ENCODE peak calls at places on chromosome 19, in seven cellular contexts. Q is lower leg skin, I is esophagus squamous epithelium, M is adrenal gland, H is heart left ventricle, R is NB4, P is uterus. G is an unnamed sample.

GRCh38 chr19:805161-805561 is 7.9 kb downstream of the PTBP1 start:
- DNase-seq in R (no peak), I (no peak), H (no peak), P (no peak), M (no peak), Q (no peak), G (no peak)

GRCh38 chr19:50858896-50859295 is 4.2 kb downstream of the KLK3 start:
- DNase-seq in H (no peak), R (no peak), M (no peak), Q (no peak), P (no peak), I (no peak), G (no peak)

GRCh38 chr19:2247433-2248101 is 1.6 kb upstream of the AMH start:
- DNase-seq in R (no peak), Q (no peak), M (no peak), P (no peak), I (no peak), H (no peak), G (no peak)

GRCh38 chr19:10219678-10220077 is 11.5 kb downstream of the S1PR2 start:
- DNase-seq in Q (no peak), H (no peak), M (no peak), P (no peak), R (peak), I (no peak), G (peak)

GRCh38 chr19:45087531-45087930 is 5.4 kb upstream of the PPP1R37 start:
- DNase-seq in P (no peak), I (no peak), H (no peak), R (peak), M (no peak), Q (no peak), G (no peak)

GRCh38 chr19:677601-678380 is 1.6 kb downstream of the FSTL3 start:
- DNase-seq in H (no peak), P (no peak), I (no peak), M (no peak), Q (peak), R (no peak), G (no peak)

GRCh38 chr19:50759886-50760285 is 10.4 kb upstream of the GPR32 start:
- DNase-seq in P (no peak), I (no peak), R (peak), M (no peak), H (no peak), Q (no peak), G (peak)

GRCh38 chr19:42563352-42564210 is 31.1 kb downstream of the CEACAM8 start:
- DNase-seq in M (peak), R (peak), Q (no peak), I (no peak), P (no peak), H (no peak), G (peak)

GRCh38 chr19:18232540-18233223 is 6.4 kb upstream of the PDE4C start:
- DNase-seq in Q (no peak), I (no peak), P (no peak), H (no peak), M (no peak), R (no peak), G (no peak)

GRCh38 chr19:17766543-17767131 is 15.4 kb downstream of the FCHO1 start:
- DNase-seq in P (peak), I (no peak), R (no peak), Q (peak), H (peak), M (peak), G (peak)

GRCh38 chr19:2552859-2553258 is 76.9 kb downstream of the GADD45B start:
- DNase-seq in H (no peak), R (peak), Q (no peak), M (no peak), I (no peak), P (no peak), G (no peak)

GRCh38 chr19:14686411-14686810 is 3.4 kb upstream of the ZNF333 start:
- DNase-seq in I (no peak), M (no peak), Q (no peak), H (no peak), P (no peak), R (peak), G (peak)

GRCh38 chr19:11426656-11427055 is 7.5 kb upstream of the RGL3 start:
- DNase-seq in P (no peak), R (no peak), I (no peak), Q (no peak), M (no peak), H (no peak), G (no peak)

GRCh38 chr19:16673226-16673625 is 12.3 kb downstream of the TMEM38A start:
- DNase-seq in I (no peak), P (no peak), R (peak), H (no peak), Q (no peak), M (no peak), G (no peak)

GRCh38 chr19:34963531-34964406 is at the start of gene ZNF792:
- DNase-seq in M (peak), H (peak), P (peak), I (no peak), R (peak), Q (peak), G (no peak)

GRCh38 chr19:33678796-33679195 is 57.0 kb downstream of the CHST8 start:
- DNase-seq in M (peak), I (no peak), P (no peak), R (no peak), Q (peak), H (no peak), G (no peak)

GRCh38 chr19:17021793-17022590 is 4.6 kb downstream of the CPAMD8 start:
- DNase-seq in M (no peak), Q (no peak), P (no peak), R (peak), H (no peak), I (no peak), G (no peak)

GRCh38 chr19:30857966-30858490 is 485.8 kb downstream of the ZNF536 start:
- DNase-seq in R (no peak), P (no peak), Q (peak), H (no peak), I (no peak), M (peak), G (no peak)

GRCh38 chr19:2905918-2906519 is 5.3 kb downstream of the ZNF57 start:
- DNase-seq in I (no peak), R (no peak), H (no peak), Q (peak), P (no peak), M (no peak), G (no peak)

GRCh38 chr19:52896431-52897148 is 845 bp downstream of the ZNF320 start:
- DNase-seq in M (peak), P (peak), I (no peak), R (no peak), Q (no peak), H (peak), G (peak)

GRCh38 chr19:35223084-35223790 is 5.3 kb downstream of the FAM187B start:
- DNase-seq in M (no peak), Q (peak), I (no peak), H (no peak), R (peak), P (no peak), G (no peak)

GRCh38 chr19:20423381-20424207 is 142.0 kb downstream of the ZNF737 start:
- DNase-seq in R (peak), H (peak), M (peak), P (peak), Q (peak), I (no peak), G (peak)

GRCh38 chr19:48501446-48501960 is 10.1 kb downstream of the LMTK3 start:
- DNase-seq in H (no peak), I (no peak), P (no peak), Q (no peak), R (no peak), M (no peak), G (no peak)
- TF ChIP-seq POLR2A in H (no peak), I (no peak), P (no peak), Q (no peak), R (peak), M (no peak), G (no peak)

DNA sequence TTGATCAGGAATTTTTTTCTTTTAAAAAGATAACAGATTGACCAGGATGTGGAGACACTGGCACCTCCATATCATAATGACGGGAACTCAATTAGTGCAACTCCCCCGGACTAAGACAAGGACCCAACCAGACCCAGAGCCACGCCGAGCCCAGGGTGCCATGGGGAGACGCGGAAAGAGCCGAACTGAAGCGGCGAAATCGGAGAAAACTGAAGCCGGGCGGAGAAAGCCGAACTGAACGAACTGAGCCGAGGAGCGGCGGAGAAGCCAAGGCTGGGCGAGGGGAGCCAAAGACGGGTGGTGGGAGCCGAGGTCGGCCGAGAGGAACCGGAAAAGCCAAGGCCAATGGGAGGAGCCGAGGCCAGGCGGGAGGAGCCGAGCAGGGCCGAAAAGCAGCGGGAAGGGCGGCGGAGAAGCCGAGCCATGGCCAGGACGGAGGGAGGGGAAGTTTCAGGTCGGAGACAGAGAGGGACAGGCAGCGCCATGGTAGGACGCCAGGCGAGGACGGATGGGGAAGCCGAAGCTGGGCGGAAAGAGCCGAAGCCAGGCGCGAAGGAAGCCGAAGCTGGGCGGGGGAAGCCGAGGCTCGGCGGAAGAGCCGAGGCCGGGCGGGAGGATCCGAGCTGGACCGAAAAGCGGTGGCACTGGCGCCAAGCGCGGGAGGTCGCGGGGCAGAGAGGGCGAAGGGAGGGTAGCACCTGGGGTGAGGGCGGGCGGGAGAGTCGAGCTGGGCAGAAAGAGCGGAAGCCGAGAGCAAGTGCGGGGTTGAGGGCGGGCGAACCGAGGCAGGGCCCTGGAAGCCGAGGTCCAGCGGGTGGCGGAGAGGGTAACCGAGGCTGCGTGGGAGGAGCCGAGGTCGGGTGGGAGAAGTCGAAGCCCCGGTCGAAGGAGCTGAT is 29.4 kb downstream of the ZNF557 start:
- DNase-seq in H (peak), M (peak), Q (peak), I (peak), P (peak), R (peak), G (peak)
- TF ChIP-seq POLR2A in H (peak), M (no peak), Q (no peak), I (no peak), P (peak), R (peak), G (peak)

DNA sequence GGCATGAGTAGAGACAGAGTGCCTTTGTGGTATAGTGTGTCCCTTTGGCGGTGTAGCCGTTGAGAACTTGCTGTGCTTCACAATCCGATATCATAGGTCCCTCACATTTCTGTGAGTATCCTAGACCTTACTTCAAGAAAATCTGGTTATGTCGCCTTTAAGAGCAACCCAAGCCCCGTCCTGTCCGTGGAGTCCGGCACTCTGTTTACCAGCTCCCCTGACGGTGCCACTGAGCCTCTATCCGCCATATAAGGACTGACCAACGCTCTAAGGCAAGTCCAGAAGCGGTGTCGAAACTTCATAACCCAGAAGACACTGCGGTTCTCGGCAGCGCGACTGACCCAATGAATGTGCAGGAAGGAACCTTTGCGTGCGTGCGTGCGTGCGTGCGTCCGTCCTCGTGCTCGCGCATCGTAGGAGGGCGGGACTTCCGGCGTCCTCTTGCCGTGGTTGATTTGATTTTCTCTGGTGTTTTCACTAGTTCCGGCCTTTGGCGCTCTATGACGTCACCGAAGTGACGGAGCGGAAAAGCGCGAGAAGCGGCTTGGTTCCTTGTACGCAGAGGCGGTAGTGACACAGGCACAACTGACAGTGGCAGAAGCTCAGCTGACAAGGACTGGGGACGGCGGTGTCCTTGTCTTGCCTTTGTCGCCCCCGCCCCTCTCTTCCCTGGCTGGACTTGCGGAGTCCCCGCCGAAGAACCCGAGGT is at the start of the genes TRAPPC2B and ZNF547:
- DNase-seq in Q (peak), R (peak), M (peak), I (peak), P (peak), H (peak), G (peak)
- TF ChIP-seq POLR2A in Q (peak), R (peak), M (peak), I (peak), P (peak), H (peak), G (peak)

GRCh38 chr19:24086974-24087595 is at the start of gene ZNF254:
- DNase-seq in H (peak), R (peak), M (peak), Q (peak), P (peak), I (peak), G (peak)
- TF ChIP-seq POLR2A in H (peak), R (peak), M (peak), Q (no peak), P (peak), I (peak), G (peak)

GRCh38 chr19:39030854-39031367 is 1.4 kb downstream of the FBXO27 start:
- DNase-seq in P (no peak), Q (no peak), R (no peak), I (no peak), H (no peak), M (no peak), G (no peak)
- TF ChIP-seq POLR2A in P (no peak), Q (no peak), R (no peak), I (no peak), H (no peak), M (no peak), G (no peak)

DNA sequence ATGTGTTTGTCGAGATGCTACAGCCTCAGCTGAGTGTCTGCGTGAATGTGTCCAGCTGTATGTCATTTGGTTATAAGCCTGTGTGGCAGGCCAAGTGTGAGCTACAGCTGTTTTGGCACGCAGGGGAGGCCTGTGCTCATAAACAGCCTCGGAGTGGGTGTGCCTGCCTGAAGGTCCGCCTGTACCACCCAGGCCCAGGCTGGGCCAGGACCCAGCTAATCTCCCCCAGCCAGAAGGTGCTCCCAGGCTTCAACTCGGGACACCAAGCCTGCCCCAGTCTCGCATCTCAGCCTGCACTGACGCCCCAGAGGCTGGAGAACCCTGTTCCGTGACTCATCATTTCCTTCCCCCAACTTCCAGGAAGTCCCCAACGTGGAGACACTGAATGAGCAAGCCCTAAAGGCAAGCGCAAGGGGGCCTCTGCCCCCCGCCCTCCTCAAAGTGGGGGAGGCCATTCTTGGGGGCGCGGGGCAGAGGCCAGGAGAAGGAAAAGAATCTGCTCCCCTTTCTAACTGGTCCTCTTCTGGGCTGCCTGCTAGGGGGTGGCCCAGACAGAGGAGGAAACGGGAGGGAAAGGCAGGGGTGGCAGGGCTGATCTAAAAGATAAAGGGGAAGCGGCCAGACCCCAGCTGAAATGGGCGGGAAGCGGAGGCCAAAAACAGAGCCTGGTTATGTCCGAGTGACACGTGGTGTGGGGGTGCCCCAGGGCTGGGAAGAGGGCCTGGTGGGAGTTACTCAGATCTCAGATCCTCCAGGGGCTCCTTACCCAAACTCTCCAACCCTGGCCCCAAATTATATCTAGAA is 2.0 kb downstream of the SLC1A5 start:
- DNase-seq in M (peak), Q (peak), I (no peak), R (peak), P (peak), H (peak), G (peak)
- TF ChIP-seq POLR2A in M (no peak), Q (no peak), I (peak), R (peak), P (peak), H (no peak), G (peak)

G was measured in erythroblast.